ENCODE peak calls at places on chromosome 3, in seven cellular contexts. One of them, this sample, is unnamed.

GRCh38 chr3:125212096-125212508 is 446 bp downstream of the SLC12A8 start:
- DNase-seq in RWPE1: no peak
- DNase-seq in HCEC 1CT: no peak
- DNase-seq in activated T-cell treated with anti-CD3 and anti-CD28 coated beads for 4 hours: no peak
- DNase-seq in NB4: no peak
- DNase-seq in globus pallidus: no peak
- DNase-seq in anterior cingulate cortex: no peak
- DNase-seq in this sample: no peak

GRCh38 chr3:195892355-195893120 is 15.8 kb downstream of the TNK2 start:
- DNase-seq in RWPE1: no peak
- DNase-seq in HCEC 1CT: peak
- DNase-seq in activated T-cell treated with anti-CD3 and anti-CD28 coated beads for 4 hours: no peak
- DNase-seq in NB4: no peak
- DNase-seq in globus pallidus: peak
- DNase-seq in anterior cingulate cortex: peak
- DNase-seq in this sample: no peak

GRCh38 chr3:161637559-161637958 is 141.0 kb downstream of the OTOL1 start:
- DNase-seq in RWPE1: no peak
- DNase-seq in HCEC 1CT: no peak
- DNase-seq in activated T-cell treated with anti-CD3 and anti-CD28 coated beads for 4 hours: no peak
- DNase-seq in NB4: no peak
- DNase-seq in globus pallidus: no peak
- DNase-seq in anterior cingulate cortex: no peak
- DNase-seq in this sample: no peak

GRCh38 chr3:81592101-81592500 is 169.3 kb downstream of the GBE1 start:
- DNase-seq in RWPE1: no peak
- DNase-seq in HCEC 1CT: peak
- DNase-seq in activated T-cell treated with anti-CD3 and anti-CD28 coated beads for 4 hours: no peak
- DNase-seq in NB4: no peak
- DNase-seq in globus pallidus: no peak
- DNase-seq in anterior cingulate cortex: no peak
- DNase-seq in this sample: no peak

GRCh38 chr3:36707623-36708409 is 56.5 kb downstream of the DCLK3 start:
- DNase-seq in RWPE1: peak
- DNase-seq in HCEC 1CT: peak
- DNase-seq in activated T-cell treated with anti-CD3 and anti-CD28 coated beads for 4 hours: no peak
- DNase-seq in NB4: peak
- DNase-seq in globus pallidus: no peak
- DNase-seq in anterior cingulate cortex: no peak
- DNase-seq in this sample: no peak

GRCh38 chr3:184679056-184679502 is 32.8 kb downstream of the MAGEF1 start:
- DNase-seq in RWPE1: no peak
- DNase-seq in HCEC 1CT: no peak
- DNase-seq in activated T-cell treated with anti-CD3 and anti-CD28 coated beads for 4 hours: no peak
- DNase-seq in NB4: no peak
- DNase-seq in globus pallidus: no peak
- DNase-seq in anterior cingulate cortex: no peak
- DNase-seq in this sample: no peak

GRCh38 chr3:43353393-43353792 is 67.1 kb downstream of the SNRK start:
- DNase-seq in RWPE1: no peak
- DNase-seq in HCEC 1CT: no peak
- DNase-seq in activated T-cell treated with anti-CD3 and anti-CD28 coated beads for 4 hours: no peak
- DNase-seq in NB4: no peak
- DNase-seq in globus pallidus: no peak
- DNase-seq in anterior cingulate cortex: no peak
- DNase-seq in this sample: no peak

GRCh38 chr3:145035682-145036081 is 1064.1 kb downstream of the DIPK2A start:
- DNase-seq in RWPE1: no peak
- DNase-seq in HCEC 1CT: no peak
- DNase-seq in activated T-cell treated with anti-CD3 and anti-CD28 coated beads for 4 hours: no peak
- DNase-seq in NB4: no peak
- DNase-seq in globus pallidus: no peak
- DNase-seq in anterior cingulate cortex: no peak
- DNase-seq in this sample: no peak

GRCh38 chr3:170346481-170347125 is 10.9 kb upstream of the SKIL start:
- DNase-seq in RWPE1: peak
- DNase-seq in HCEC 1CT: no peak
- DNase-seq in activated T-cell treated with anti-CD3 and anti-CD28 coated beads for 4 hours: no peak
- DNase-seq in NB4: no peak
- DNase-seq in globus pallidus: no peak
- DNase-seq in anterior cingulate cortex: no peak
- DNase-seq in this sample: peak

GRCh38 chr3:14879161-14879888 is 60.6 kb downstream of the FGD5 start:
- DNase-seq in RWPE1: no peak
- DNase-seq in HCEC 1CT: no peak
- DNase-seq in activated T-cell treated with anti-CD3 and anti-CD28 coated beads for 4 hours: no peak
- DNase-seq in NB4: peak
- DNase-seq in globus pallidus: no peak
- DNase-seq in anterior cingulate cortex: no peak
- DNase-seq in this sample: no peak

GRCh38 chr3:37967252-37967881 is 23.2 kb upstream of the VILL start:
- DNase-seq in RWPE1: peak
- DNase-seq in HCEC 1CT: peak
- DNase-seq in activated T-cell treated with anti-CD3 and anti-CD28 coated beads for 4 hours: peak
- DNase-seq in NB4: peak
- DNase-seq in globus pallidus: peak
- DNase-seq in anterior cingulate cortex: peak
- DNase-seq in this sample: no peak

GRCh38 chr3:88031543-88032148 is 27.2 kb downstream of the CGGBP1 start:
- DNase-seq in RWPE1: peak
- DNase-seq in HCEC 1CT: peak
- DNase-seq in activated T-cell treated with anti-CD3 and anti-CD28 coated beads for 4 hours: no peak
- DNase-seq in NB4: peak
- DNase-seq in globus pallidus: peak
- DNase-seq in anterior cingulate cortex: no peak
- DNase-seq in this sample: no peak

GRCh38 chr3:190892328-190893011 is 30.0 kb upstream of the GMNC start:
- DNase-seq in RWPE1: no peak
- DNase-seq in HCEC 1CT: no peak
- DNase-seq in activated T-cell treated with anti-CD3 and anti-CD28 coated beads for 4 hours: no peak
- DNase-seq in NB4: no peak
- DNase-seq in globus pallidus: no peak
- DNase-seq in anterior cingulate cortex: no peak
- DNase-seq in this sample: no peak

GRCh38 chr3:189419683-189420082 is 211.5 kb upstream of the TP63 start:
- DNase-seq in RWPE1: no peak
- DNase-seq in HCEC 1CT: no peak
- DNase-seq in activated T-cell treated with anti-CD3 and anti-CD28 coated beads for 4 hours: no peak
- DNase-seq in NB4: no peak
- DNase-seq in globus pallidus: no peak
- DNase-seq in anterior cingulate cortex: no peak
- DNase-seq in this sample: peak

GRCh38 chr3:182241777-182242556 is 530.2 kb downstream of the SOX2 start:
- DNase-seq in RWPE1: no peak
- DNase-seq in HCEC 1CT: no peak
- DNase-seq in activated T-cell treated with anti-CD3 and anti-CD28 coated beads for 4 hours: no peak
- DNase-seq in NB4: no peak
- DNase-seq in globus pallidus: peak
- DNase-seq in anterior cingulate cortex: peak
- DNase-seq in this sample: peak

GRCh38 chr3:148697311-148698189 is at the start of gene AGTR1:
- DNase-seq in RWPE1: no peak
- DNase-seq in HCEC 1CT: peak
- DNase-seq in activated T-cell treated with anti-CD3 and anti-CD28 coated beads for 4 hours: no peak
- DNase-seq in NB4: no peak
- DNase-seq in globus pallidus: no peak
- DNase-seq in anterior cingulate cortex: no peak
- DNase-seq in this sample: no peak

GRCh38 chr3:59886790-59887189 is 837.0 kb upstream of the CFAP20DC start:
- DNase-seq in RWPE1: no peak
- DNase-seq in HCEC 1CT: no peak
- DNase-seq in activated T-cell treated with anti-CD3 and anti-CD28 coated beads for 4 hours: no peak
- DNase-seq in NB4: no peak
- DNase-seq in globus pallidus: no peak
- DNase-seq in anterior cingulate cortex: no peak
- DNase-seq in this sample: no peak

GRCh38 chr3:24496529-24497482 is 2.2 kb upstream of the THRB start:
- DNase-seq in RWPE1: no peak
- DNase-seq in HCEC 1CT: peak
- DNase-seq in activated T-cell treated with anti-CD3 and anti-CD28 coated beads for 4 hours: no peak
- DNase-seq in NB4: peak
- DNase-seq in globus pallidus: peak
- DNase-seq in anterior cingulate cortex: peak
- DNase-seq in this sample: no peak

GRCh38 chr3:171115667-171116066 is 89.1 kb upstream of the SLC2A2 start:
- DNase-seq in RWPE1: no peak
- DNase-seq in HCEC 1CT: no peak
- DNase-seq in activated T-cell treated with anti-CD3 and anti-CD28 coated beads for 4 hours: no peak
- DNase-seq in NB4: no peak
- DNase-seq in globus pallidus: peak
- DNase-seq in anterior cingulate cortex: no peak
- DNase-seq in this sample: no peak

GRCh38 chr3:51668756-51669155 is 2.3 kb upstream of the TEX264 start:
- DNase-seq in RWPE1: no peak
- DNase-seq in HCEC 1CT: no peak
- DNase-seq in activated T-cell treated with anti-CD3 and anti-CD28 coated beads for 4 hours: no peak
- DNase-seq in NB4: peak
- DNase-seq in globus pallidus: no peak
- DNase-seq in anterior cingulate cortex: no peak
- DNase-seq in this sample: no peak

GRCh38 chr3:9916734-9917680 is at the start of gene IL17RC:
- DNase-seq in RWPE1: peak
- DNase-seq in HCEC 1CT: peak
- DNase-seq in activated T-cell treated with anti-CD3 and anti-CD28 coated beads for 4 hours: peak
- DNase-seq in NB4: peak
- DNase-seq in globus pallidus: peak
- DNase-seq in anterior cingulate cortex: peak
- DNase-seq in this sample: peak

GRCh38 chr3:38645076-38645475 is 4.4 kb downstream of the SCN5A start:
- DNase-seq in RWPE1: no peak
- DNase-seq in HCEC 1CT: no peak
- DNase-seq in activated T-cell treated with anti-CD3 and anti-CD28 coated beads for 4 hours: no peak
- DNase-seq in NB4: no peak
- DNase-seq in globus pallidus: no peak
- DNase-seq in anterior cingulate cortex: no peak
- DNase-seq in this sample: no peak

GRCh38 chr3:115533218-115533617 is 90.1 kb upstream of the GAP43 start:
- DNase-seq in RWPE1: no peak
- DNase-seq in HCEC 1CT: no peak
- DNase-seq in activated T-cell treated with anti-CD3 and anti-CD28 coated beads for 4 hours: no peak
- DNase-seq in NB4: no peak
- DNase-seq in globus pallidus: no peak
- DNase-seq in anterior cingulate cortex: no peak
- DNase-seq in this sample: no peak

GRCh38 chr3:27094721-27095120 is 274.5 kb downstream of the NEK10 start:
- DNase-seq in RWPE1: no peak
- DNase-seq in HCEC 1CT: no peak
- DNase-seq in activated T-cell treated with anti-CD3 and anti-CD28 coated beads for 4 hours: no peak
- DNase-seq in NB4: peak
- DNase-seq in globus pallidus: no peak
- DNase-seq in anterior cingulate cortex: no peak
- DNase-seq in this sample: no peak

GRCh38 chr3:143065364-143065763 is 54.2 kb upstream of the CHST2 start:
- DNase-seq in RWPE1: no peak
- DNase-seq in HCEC 1CT: no peak
- DNase-seq in activated T-cell treated with anti-CD3 and anti-CD28 coated beads for 4 hours: no peak
- DNase-seq in NB4: no peak
- DNase-seq in globus pallidus: no peak
- DNase-seq in anterior cingulate cortex: no peak
- DNase-seq in this sample: no peak

GRCh38 chr3:58041826-58042324 is 33.7 kb downstream of the FLNB start:
- DNase-seq in RWPE1: no peak
- DNase-seq in HCEC 1CT: peak
- DNase-seq in activated T-cell treated with anti-CD3 and anti-CD28 coated beads for 4 hours: no peak
- DNase-seq in NB4: no peak
- DNase-seq in globus pallidus: no peak
- DNase-seq in anterior cingulate cortex: no peak
- DNase-seq in this sample: peak

GRCh38 chr3:189349772-189350171 is 178.0 kb downstream of the TPRG1 start:
- DNase-seq in RWPE1: no peak
- DNase-seq in HCEC 1CT: no peak
- DNase-seq in activated T-cell treated with anti-CD3 and anti-CD28 coated beads for 4 hours: no peak
- DNase-seq in NB4: no peak
- DNase-seq in globus pallidus: no peak
- DNase-seq in anterior cingulate cortex: no peak
- DNase-seq in this sample: no peak

GRCh38 chr3:8490079-8490552 is 11.5 kb upstream of the LMCD1 start:
- DNase-seq in RWPE1: peak
- DNase-seq in HCEC 1CT: peak
- DNase-seq in activated T-cell treated with anti-CD3 and anti-CD28 coated beads for 4 hours: no peak
- DNase-seq in NB4: no peak
- DNase-seq in globus pallidus: no peak
- DNase-seq in anterior cingulate cortex: no peak
- DNase-seq in this sample: peak

GRCh38 chr3:160130950-160131349 is 94.3 kb upstream of the C3orf80 start:
- DNase-seq in RWPE1: no peak
- DNase-seq in HCEC 1CT: peak
- DNase-seq in activated T-cell treated with anti-CD3 and anti-CD28 coated beads for 4 hours: no peak
- DNase-seq in NB4: no peak
- DNase-seq in globus pallidus: no peak
- DNase-seq in anterior cingulate cortex: no peak
- DNase-seq in this sample: no peak

GRCh38 chr3:144189044-144189443 is 217.4 kb downstream of the DIPK2A start:
- DNase-seq in RWPE1: no peak
- DNase-seq in HCEC 1CT: peak
- DNase-seq in activated T-cell treated with anti-CD3 and anti-CD28 coated beads for 4 hours: no peak
- DNase-seq in NB4: no peak
- DNase-seq in globus pallidus: no peak
- DNase-seq in anterior cingulate cortex: no peak
- DNase-seq in this sample: no peak

GRCh38 chr3:161781381-161781780 is 284.8 kb downstream of the OTOL1 start:
- DNase-seq in RWPE1: no peak
- DNase-seq in HCEC 1CT: no peak
- DNase-seq in activated T-cell treated with anti-CD3 and anti-CD28 coated beads for 4 hours: no peak
- DNase-seq in NB4: no peak
- DNase-seq in globus pallidus: no peak
- DNase-seq in anterior cingulate cortex: no peak
- DNase-seq in this sample: no peak

GRCh38 chr3:42688016-42688415 is 2.7 kb downstream of the KLHL40 start:
- DNase-seq in RWPE1: no peak
- DNase-seq in HCEC 1CT: no peak
- DNase-seq in activated T-cell treated with anti-CD3 and anti-CD28 coated beads for 4 hours: no peak
- DNase-seq in NB4: no peak
- DNase-seq in globus pallidus: no peak
- DNase-seq in anterior cingulate cortex: no peak
- DNase-seq in this sample: no peak

GRCh38 chr3:102570551-102570950 is 135.7 kb downstream of the ZPLD1 start:
- DNase-seq in RWPE1: no peak
- DNase-seq in HCEC 1CT: no peak
- DNase-seq in activated T-cell treated with anti-CD3 and anti-CD28 coated beads for 4 hours: no peak
- DNase-seq in NB4: no peak
- DNase-seq in globus pallidus: no peak
- DNase-seq in anterior cingulate cortex: no peak
- DNase-seq in this sample: no peak

GRCh38 chr3:2968475-2968874 is 141.7 kb downstream of the IL5RA start:
- DNase-seq in RWPE1: no peak
- DNase-seq in HCEC 1CT: no peak
- DNase-seq in activated T-cell treated with anti-CD3 and anti-CD28 coated beads for 4 hours: no peak
- DNase-seq in NB4: no peak
- DNase-seq in globus pallidus: no peak
- DNase-seq in anterior cingulate cortex: no peak
- DNase-seq in this sample: no peak

GRCh38 chr3:37862219-37862711 is 585 bp downstream of the CTDSPL start:
- DNase-seq in RWPE1: peak
- DNase-seq in HCEC 1CT: peak
- DNase-seq in activated T-cell treated with anti-CD3 and anti-CD28 coated beads for 4 hours: peak
- DNase-seq in NB4: no peak
- DNase-seq in globus pallidus: no peak
- DNase-seq in anterior cingulate cortex: peak
- DNase-seq in this sample: no peak

GRCh38 chr3:134318166-134318565 is 56.1 kb downstream of the AMOTL2 start:
- DNase-seq in RWPE1: no peak
- DNase-seq in HCEC 1CT: no peak
- DNase-seq in activated T-cell treated with anti-CD3 and anti-CD28 coated beads for 4 hours: no peak
- DNase-seq in NB4: no peak
- DNase-seq in globus pallidus: no peak
- DNase-seq in anterior cingulate cortex: no peak
- DNase-seq in this sample: no peak

GRCh38 chr3:58153371-58153770 is 57.4 kb downstream of the DNASE1L3 start:
- DNase-seq in RWPE1: no peak
- DNase-seq in HCEC 1CT: no peak
- DNase-seq in activated T-cell treated with anti-CD3 and anti-CD28 coated beads for 4 hours: no peak
- DNase-seq in NB4: no peak
- DNase-seq in globus pallidus: no peak
- DNase-seq in anterior cingulate cortex: no peak
- DNase-seq in this sample: no peak

GRCh38 chr3:139764936-139765335 is 87.2 kb upstream of the NMNAT3 start:
- DNase-seq in RWPE1: no peak
- DNase-seq in HCEC 1CT: peak
- DNase-seq in activated T-cell treated with anti-CD3 and anti-CD28 coated beads for 4 hours: no peak
- DNase-seq in NB4: no peak
- DNase-seq in globus pallidus: no peak
- DNase-seq in anterior cingulate cortex: no peak
- DNase-seq in this sample: peak